ENCODE peak calls at places on chromosomes 4 and X, in five cellular contexts. S, B, A, W and I are unnamed samples.

GRCh38 chrX:130984782-130985181 is 73.4 kb upstream of the ARHGAP36 start:
- DNase-seq in S (no peak), W (no peak), B (no peak), A (no peak), I (peak; percentile 63)

GRCh38 chrX:102651968-102652744 is 873 bp downstream of the GPRASP1 start:
- DNase-seq in B (no peak), A (peak; percentile 63), W (no peak), S (peak; percentile 42), I (peak; percentile 29)

GRCh38 chr4:8675383-8675782 is 82.8 kb downstream of the CPZ start:
- DNase-seq in A (no peak), W (no peak), B (no peak), S (no peak), I (no peak)

GRCh38 chrX:96407501-96407900 is 277.1 kb upstream of the DIAPH2 start:
- DNase-seq in A (no peak), S (peak; percentile 84), W (no peak), B (peak; percentile 12), I (no peak)

GRCh38 chrX:103418811-103419210 is 42.5 kb downstream of the BEX3 start:
- DNase-seq in W (no peak), S (peak; percentile 21), A (no peak), B (no peak), I (no peak)

GRCh38 chr4:107709916-107710315 is 10.1 kb downstream of the PAPSS1 start:
- DNase-seq in A (no peak), B (no peak), S (peak; percentile 25), W (no peak), I (no peak)

GRCh38 chr4:112830753-112831386 is 193.9 kb downstream of the LARP7 start:
- DNase-seq in W (no peak), B (no peak), A (no peak), S (no peak), I (no peak)

GRCh38 chrX:10797493-10797892 is 177.1 kb upstream of the MID1 start:
- DNase-seq in B (no peak), W (no peak), A (no peak), S (peak; percentile 25), I (no peak)

GRCh38 chr4:102387552-102388150 is 42.4 kb upstream of the SLC39A8 start:
- DNase-seq in A (no peak), S (peak; percentile 2), B (no peak), W (no peak), I (no peak)

GRCh38 chrX:4764888-4765287 is 1051.4 kb upstream of the PRKX start:
- DNase-seq in S (no peak), A (no peak), W (no peak), B (no peak), I (no peak)

GRCh38 chr4:4308800-4309441 is 18.9 kb downstream of the ZBTB49 start:
- DNase-seq in W (no peak), S (peak; percentile 53), B (no peak), A (no peak), I (peak; percentile 62)

GRCh38 chr4:22959483-22959882 is 266.7 kb downstream of the GBA3 start:
- DNase-seq in A (no peak), S (no peak), W (no peak), B (no peak), I (no peak)

GRCh38 chr4:22957774-22958173 is 265.0 kb downstream of the GBA3 start:
- DNase-seq in W (no peak), S (no peak), B (no peak), A (no peak), I (no peak)

DNA sequence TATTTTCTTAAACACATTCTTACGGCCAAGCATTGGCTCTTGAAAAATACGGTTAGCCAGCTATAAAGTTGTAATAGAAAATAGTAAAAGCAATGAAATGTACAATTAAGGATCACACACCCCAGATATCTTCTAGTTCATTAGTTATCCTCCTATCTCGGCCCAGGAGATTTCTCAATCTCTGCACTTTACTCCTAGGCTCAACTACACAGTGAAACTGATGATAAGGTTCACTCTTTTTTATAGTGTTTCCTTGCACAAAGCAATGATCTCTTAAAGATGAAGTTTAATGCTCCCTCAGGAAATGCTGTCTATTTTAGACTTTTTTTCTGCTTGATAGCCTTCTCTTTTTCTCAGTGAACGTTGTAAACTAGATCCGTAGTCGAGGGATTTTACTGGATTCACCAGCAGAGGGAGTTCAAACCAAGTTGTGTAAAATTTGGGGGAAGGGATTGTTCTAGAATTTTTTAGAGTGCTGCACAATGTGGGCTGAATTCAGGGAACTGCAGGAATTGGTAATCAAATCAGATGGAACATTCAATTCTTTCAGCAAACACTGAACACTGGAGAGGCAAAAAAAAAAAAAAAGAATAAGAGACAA is 269.5 kb downstream of the GBA3 start:
- DNase-seq in A (no peak), W (no peak), B (no peak), S (peak; percentile 6), I (no peak)
- TF ChIP-seq CTCF in A (no peak), W (peak; percentile 8), B (no peak), S (peak; percentile 27), I (no peak)

GRCh38 chr4:157048248-157048647 is 27.7 kb upstream of the GLRB start:
- DNase-seq in B (peak; percentile 27), W (no peak), A (peak; percentile 42), S (peak; percentile 90), I (peak; percentile 59)
- H3K4me3 ChIP-seq in B (no peak overlapping the region), W (no peak overlapping the region), A (no peak overlapping the region), S (no peak overlapping the region), I (no peak overlapping the region)

DNA sequence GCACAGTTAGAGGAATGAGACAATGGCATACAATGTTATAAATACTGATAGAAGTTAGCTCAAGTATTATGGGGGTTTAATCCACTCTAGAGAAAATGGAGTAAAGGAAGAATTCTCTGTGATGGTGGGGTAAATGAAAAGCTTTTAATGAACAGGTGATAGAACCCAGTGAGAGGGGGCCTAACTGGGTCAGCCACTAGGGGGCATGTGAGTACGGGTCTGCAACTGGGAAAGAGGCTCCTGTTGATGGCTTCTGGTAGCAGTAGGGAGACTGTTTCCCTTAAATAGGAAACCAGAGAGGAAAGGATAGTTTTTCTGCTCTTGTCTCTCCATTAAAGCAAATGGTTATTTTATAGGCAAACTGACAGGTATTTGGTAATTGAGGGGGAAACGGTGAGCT is 132.8 kb upstream of the GPR101 start:
- DNase-seq in S (no peak), W (no peak), B (no peak), A (no peak), I (no peak)
- TF ChIP-seq CTCF in S (peak; percentile 12), W (peak; percentile 45), B (no peak), A (no peak), I (no peak)

DNA sequence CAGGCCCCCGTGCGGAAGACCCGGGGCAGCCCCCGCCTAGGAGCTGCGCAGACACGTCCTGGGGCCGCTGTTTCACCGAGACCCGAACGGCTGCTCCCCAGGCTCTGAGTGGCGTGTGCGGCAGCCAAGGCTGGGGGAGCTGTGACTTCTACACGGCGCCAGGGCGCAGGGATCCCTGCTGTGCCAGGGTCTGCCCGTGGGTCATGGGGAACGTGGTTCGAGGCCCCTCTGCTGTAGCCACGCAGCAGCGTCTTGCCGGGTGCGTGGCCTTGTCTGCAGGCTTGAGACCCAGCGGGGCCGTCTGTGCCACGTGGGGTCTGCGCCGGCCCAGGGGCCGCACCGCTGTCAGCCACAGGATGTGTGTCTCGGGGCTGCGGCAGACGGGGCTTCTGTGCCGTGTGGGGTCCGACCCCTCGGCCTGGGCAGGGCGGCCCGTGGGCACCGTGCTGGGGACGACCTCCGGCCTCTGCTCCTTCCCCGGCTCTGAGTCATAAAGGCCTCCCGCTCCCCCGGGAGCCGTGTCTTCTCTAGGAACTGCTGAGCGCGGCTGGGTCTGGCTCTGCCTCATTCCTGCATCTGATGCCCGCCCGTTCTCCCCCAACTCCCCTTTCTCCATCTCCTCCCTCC is 12.7 kb upstream of the GTPBP6 start:
- DNase-seq in B (no peak), A (no peak), W (no peak), S (peak; percentile 49), I (no peak)
- H3K4me3 ChIP-seq in B (peak overlapping the region; percentile 12), A (peak overlapping the region; percentile 2), W (no peak overlapping the region), S (no peak overlapping the region), I (peak overlapping the region; percentile 21)

GRCh38 chr4:70885174-70885573 is 17.0 kb upstream of the MOB1B start:
- DNase-seq in B (no peak), A (no peak), S (peak; percentile 21), W (no peak), I (no peak)
- TF ChIP-seq CTCF in B (no peak), A (no peak), S (no peak), W (no peak), I (no peak)

GRCh38 chr4:186669735-186670134 is 53.9 kb downstream of the FAT1 start:
- DNase-seq in A (no peak), W (no peak), B (no peak), S (no peak), I (no peak)
- H3K4me3 ChIP-seq in A (no peak overlapping the region), W (no peak overlapping the region), B (no peak overlapping the region), S (no peak overlapping the region), I (no peak overlapping the region)

GRCh38 chr4:11949355-11949754 is 520.7 kb upstream of the HS3ST1 start:
- DNase-seq in A (no peak), B (no peak), W (no peak), S (no peak), I (no peak)

DNA sequence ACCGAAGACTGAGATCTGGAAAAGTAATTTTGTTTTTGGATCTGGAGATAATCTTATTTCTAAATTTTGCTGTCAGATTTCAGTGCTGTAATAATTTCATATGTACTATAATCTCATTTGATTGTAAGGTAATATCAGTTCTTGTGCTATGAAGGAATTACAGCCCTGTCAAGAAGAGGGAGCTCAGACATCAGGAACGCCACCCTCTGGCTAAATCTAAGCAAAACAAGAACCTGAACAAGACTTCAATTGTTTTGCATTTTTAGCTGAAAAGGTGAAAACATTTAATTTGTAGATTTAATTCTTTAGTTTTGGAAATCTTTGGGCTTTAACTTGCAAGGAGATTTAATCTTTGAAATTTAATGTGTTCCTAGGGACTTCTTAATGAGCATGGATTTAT is 525.4 kb upstream of the HS3ST1 start:
- DNase-seq in W (no peak), B (no peak), S (peak; percentile 30), A (no peak), I (no peak)
- TF ChIP-seq CTCF in W (peak; percentile 13), B (peak; percentile 14), S (peak; percentile 30), A (peak; percentile 25), I (no peak)